ENCODE peak calls at places on chromosomes 12 and 14, in five cellular contexts. R, Y, I, W and G are unnamed samples.

GRCh38 chr14:77508249-77508648 is 9.6 kb upstream of the ISM2 start:
- DNase-seq in Y (no peak), I (no peak), R (no peak), W (peak), G (no peak)

GRCh38 chr12:23450810-23451209 is 498.7 kb downstream of the SOX5 start:
- DNase-seq in I (no peak), R (no peak), W (no peak), Y (no peak), G (no peak)

GRCh38 chr12:99043319-99043914 is 398.3 kb downstream of the APAF1 start:
- DNase-seq in I (no peak), W (peak), R (peak), Y (peak), G (peak)

GRCh38 chr12:99282670-99283069 is 364.9 kb upstream of the GARIN6 start:
- DNase-seq in I (no peak), Y (no peak), W (no peak), R (peak), G (no peak)

GRCh38 chr12:50505386-50505827 is 622 bp downstream of the DIP2B start:
- DNase-seq in I (no peak), W (peak), Y (peak), R (peak), G (no peak)

GRCh38 chr12:26227376-26227775 is 32.0 kb downstream of the SSPN start:
- DNase-seq in I (no peak), W (no peak), Y (no peak), R (no peak), G (no peak)

GRCh38 chr14:92135269-92135668 is 13.5 kb downstream of the CPSF2 start:
- DNase-seq in W (peak), R (peak), I (no peak), Y (peak), G (no peak)

GRCh38 chr14:80919622-80920021 is 21.9 kb downstream of the CEP128 start:
- DNase-seq in R (no peak), I (no peak), Y (no peak), W (no peak), G (no peak)

GRCh38 chr12:3214508-3215365 is 137.6 kb downstream of the TSPAN9 start:
- DNase-seq in R (peak), W (no peak), Y (peak), I (no peak), G (no peak)

GRCh38 chr14:105858676-105859025 is 332.3 kb downstream of the TMEM121 start:
- DNase-seq in I (no peak), Y (no peak), W (no peak), R (peak), G (no peak)

GRCh38 chr14:63689132-63689531 is 38.7 kb downstream of the SGPP1 start:
- DNase-seq in Y (no peak), R (no peak), W (no peak), I (no peak), G (no peak)

GRCh38 chr14:73397810-73398209 is 60.5 kb downstream of the NUMB start:
- DNase-seq in Y (no peak), R (no peak), I (no peak), W (no peak), G (no peak)

GRCh38 chr12:96103067-96103650 is 67.8 kb upstream of the LTA4H start:
- DNase-seq in I (no peak), Y (no peak), W (no peak), R (no peak), G (no peak)

GRCh38 chr12:114340231-114340630 is 65.7 kb downstream of the TBX5 start:
- DNase-seq in I (no peak), Y (no peak), R (no peak), W (no peak), G (no peak)

GRCh38 chr12:101053203-101053602 is 156.8 kb downstream of the SLC5A8 start:
- DNase-seq in Y (no peak), I (no peak), W (no peak), R (no peak), G (no peak)

GRCh38 chr12:2154521-2154920 is 101.7 kb downstream of the CACNA1C start:
- DNase-seq in W (no peak), I (no peak), Y (no peak), R (no peak), G (no peak)

GRCh38 chr12:15453613-15454012 is 131.3 kb downstream of the PTPRO start:
- DNase-seq in W (no peak), R (no peak), I (no peak), Y (no peak), G (no peak)

GRCh38 chr12:19093218-19093617 is 36.3 kb upstream of the PLEKHA5 start:
- DNase-seq in R (no peak), I (no peak), W (peak), Y (no peak), G (no peak)

GRCh38 chr12:52395761-52396434 is 10.2 kb downstream of the KRT82 start:
- DNase-seq in R (peak), W (no peak), Y (peak), I (no peak), G (peak)

DNA sequence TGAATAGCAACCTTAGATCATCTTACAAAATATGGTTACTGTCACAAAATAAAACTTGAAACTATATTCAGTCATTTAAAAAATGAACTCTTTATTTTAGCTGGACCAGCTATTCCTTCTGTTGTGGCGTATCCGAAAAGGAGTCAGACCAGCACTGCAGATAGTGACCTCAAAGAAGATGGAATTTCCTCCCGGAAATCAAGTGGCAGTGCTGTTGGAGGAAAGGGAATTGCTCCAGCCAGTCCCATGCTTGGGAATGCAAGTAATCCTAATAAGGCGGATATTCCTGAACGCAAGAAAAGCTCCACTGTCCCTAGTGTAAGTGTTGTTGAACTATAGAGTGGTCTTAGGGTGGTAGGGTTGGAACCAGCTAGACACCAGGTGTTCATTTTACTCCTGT is 47.7 kb downstream of the CKB start:
- DNase-seq in R (no peak), Y (no peak), I (no peak), W (no peak), G (no peak)
- TF ChIP-seq CTCF in R (no peak), Y (no peak), I (no peak), W (no peak), G (no peak)

GRCh38 chr14:69906201-69906600 is 27.0 kb downstream of the SMOC1 start:
- DNase-seq in Y (no peak), W (no peak), R (no peak), I (no peak), G (no peak)

GRCh38 chr14:69910871-69911270 is 31.7 kb downstream of the SMOC1 start:
- DNase-seq in I (no peak), Y (no peak), W (no peak), R (no peak), G (no peak)

GRCh38 chr14:69913686-69914085 is 34.5 kb downstream of the SMOC1 start:
- DNase-seq in R (no peak), I (no peak), Y (no peak), W (no peak), G (no peak)

GRCh38 chr14:69904246-69904645 is 25.0 kb downstream of the SMOC1 start:
- DNase-seq in W (no peak), I (no peak), Y (no peak), R (no peak), G (no peak)

GRCh38 chr14:69909831-69910550 is 30.8 kb downstream of the SMOC1 start:
- DNase-seq in I (no peak), W (no peak), R (no peak), Y (no peak), G (no peak)
- TF ChIP-seq CTCF in I (no peak), W (no peak), R (no peak), Y (no peak), G (no peak)

GRCh38 chr14:26394114-26394855 is 203.5 kb downstream of the NOVA1 start:
- DNase-seq in R (no peak), I (no peak), W (peak), Y (peak), G (no peak)
- TF ChIP-seq CTCF in R (no peak), I (no peak), W (peak), Y (peak), G (no peak)

DNA sequence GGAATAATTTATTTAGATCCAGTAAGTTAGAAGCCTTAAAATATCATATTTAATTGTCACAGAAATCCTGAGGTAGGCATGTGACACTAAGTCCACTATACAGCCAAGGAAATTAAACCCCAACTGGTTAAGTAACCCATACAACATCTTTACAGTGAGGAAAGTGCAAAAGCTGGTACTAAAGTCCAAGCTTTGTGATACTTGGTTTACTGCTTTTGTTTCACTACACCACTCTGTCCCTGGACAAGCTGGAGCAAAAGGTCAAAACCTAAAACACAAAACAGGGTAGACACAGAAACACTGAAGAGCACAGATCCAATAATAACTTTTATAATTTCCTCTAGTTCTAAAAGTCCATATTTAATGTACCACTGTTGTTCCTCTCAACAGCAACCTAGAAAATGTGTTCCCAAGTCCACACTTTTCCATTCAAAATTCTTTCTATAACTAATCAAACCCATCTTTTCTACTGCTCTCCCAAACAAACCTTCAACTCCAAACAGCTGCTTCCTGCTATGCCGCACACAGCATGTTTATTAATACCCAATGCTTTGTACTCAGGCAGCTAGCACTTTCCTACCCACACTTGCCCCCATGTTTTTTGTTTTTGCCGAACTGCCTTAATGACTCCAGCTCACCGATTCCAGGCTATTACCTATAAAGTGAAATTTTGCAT is 90.9 kb downstream of the MED13L start:
- DNase-seq in Y (no peak), R (no peak), I (no peak), W (no peak), G (no peak)
- TF ChIP-seq CTCF in Y (no peak), R (no peak), I (no peak), W (no peak), G (no peak)

DNA sequence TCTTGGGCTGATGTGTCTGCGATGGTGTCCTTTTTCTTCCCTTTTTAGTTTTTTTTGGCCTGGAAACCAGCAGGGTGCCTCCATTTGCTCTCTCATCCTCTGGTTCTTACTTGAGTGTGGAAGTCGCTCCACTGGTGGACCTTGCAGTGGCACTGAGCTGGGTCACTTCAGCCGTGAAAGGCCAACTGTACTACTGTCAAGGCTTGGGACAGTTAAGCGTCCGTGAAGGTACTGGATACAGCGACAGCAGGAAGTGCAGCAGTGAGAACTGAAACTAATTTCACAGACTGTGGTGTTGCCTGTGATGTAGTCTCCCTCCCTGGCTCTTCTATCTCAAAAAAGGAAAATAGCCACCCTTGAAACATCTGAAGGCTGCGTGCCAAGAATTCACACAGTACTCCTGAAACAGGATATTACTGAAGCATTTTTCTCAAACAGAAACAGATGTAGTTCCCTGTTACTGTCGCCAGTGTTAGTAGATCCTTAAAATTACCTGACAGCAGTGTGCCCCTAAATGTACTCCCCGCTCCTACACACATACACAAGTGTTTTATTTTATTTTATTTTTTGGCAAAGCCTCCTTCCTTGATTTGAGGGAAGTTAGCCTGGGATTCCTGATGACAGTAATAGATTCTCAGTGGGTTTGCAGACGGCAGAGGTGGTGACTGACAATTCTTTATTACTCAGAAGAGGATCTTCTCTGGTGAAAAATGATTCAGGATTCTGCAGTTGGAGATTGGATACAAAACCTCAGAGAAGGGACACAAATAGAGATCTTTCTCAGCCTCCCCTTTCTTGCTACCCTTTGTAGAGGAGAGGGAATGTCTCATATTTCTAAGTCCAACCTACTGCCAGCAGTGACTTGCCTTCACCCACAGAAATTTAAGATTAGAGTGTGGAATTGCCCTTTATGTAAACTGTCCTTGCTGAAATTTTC is 4.3 kb downstream of the SUSD6 start:
- DNase-seq in I (peak), W (peak), R (peak), Y (no peak), G (no peak)
- TF ChIP-seq CTCF in I (no peak), W (no peak), R (no peak), Y (no peak), G (no peak)

GRCh38 chr12:124569375-124570148 is 2.1 kb upstream of the NCOR2 start:
- DNase-seq in I (no peak), W (no peak), Y (no peak), R (no peak), G (no peak)

GRCh38 chr12:124567035-124567672 is at the start of gene NCOR2:
- DNase-seq in R (peak), I (no peak), Y (peak), W (no peak), G (peak)

GRCh38 chr12:124570810-124571209 is 3.4 kb upstream of the NCOR2 start:
- DNase-seq in I (no peak), W (no peak), Y (no peak), R (no peak), G (no peak)

GRCh38 chr12:124567673-124568373 is 411 bp upstream of the NCOR2 start:
- DNase-seq in Y (no peak), W (peak), I (peak), R (peak), G (peak)

GRCh38 chr12:124568431-124569374 is 1.3 kb upstream of the NCOR2 start:
- DNase-seq in Y (peak), I (peak), W (peak), R (peak), G (peak)
- TF ChIP-seq CTCF in Y (peak), I (peak), W (peak), R (peak), G (no peak)

GRCh38 chr12:20369164-20370000 is 1.0 kb downstream of the PDE3A start:
- DNase-seq in Y (peak), I (no peak), W (peak), R (no peak), G (peak)
- TF ChIP-seq CTCF in Y (peak), I (peak), W (no peak), R (no peak), G (no peak)

GRCh38 chr14:34982421-34983147 is at the start of gene SRP54:
- DNase-seq in I (peak), W (peak), R (peak), Y (peak), G (peak)
- TF ChIP-seq CTCF in I (peak), W (no peak), R (no peak), Y (peak), G (no peak)

GRCh38 chr12:76080729-76081415 is 3.6 kb downstream of the NAP1L1 start:
- DNase-seq in I (no peak), Y (peak), R (peak), W (peak), G (no peak)
- TF ChIP-seq CTCF in I (no peak), Y (peak), R (peak), W (no peak), G (no peak)

GRCh38 chr14:100663528-100664052 is 63.1 kb upstream of the DLK1 start:
- DNase-seq in R (no peak), Y (no peak), W (no peak), I (no peak), G (no peak)
- TF ChIP-seq CTCF in R (peak), Y (no peak), W (no peak), I (no peak), G (no peak)